ENCODE peak calls at places on chromosomes 7 and 10, in five cellular contexts. S, F, U, Q and L are unnamed samples.

GRCh38 chr10:59562126-59562525 is 147.5 kb downstream of the SLC16A9 start:
- DNase-seq in S (no peak), F (no peak), U (no peak), Q (no peak), L (no peak)

GRCh38 chr7:73521636-73522080 is 435 bp downstream of the BAZ1B start:
- DNase-seq in S (no peak), F (no peak), U (peak), Q (peak), L (no peak)

GRCh38 chr7:83648464-83649241 is at the start of gene SEMA3E:
- DNase-seq in S (no peak), F (peak), U (peak), Q (no peak), L (peak)

GRCh38 chr10:11345224-11346054 is 266.0 kb downstream of the USP6NL start:
- DNase-seq in S (no peak), F (peak), U (no peak), Q (no peak), L (no peak)

GRCh38 chr10:85789125-85789524 is 577.5 kb downstream of the GRID1 start:
- DNase-seq in S (no peak), F (no peak), U (no peak), Q (no peak), L (no peak)

GRCh38 chr7:78530351-78530750 is 731.8 kb downstream of the PHTF2 start:
- DNase-seq in S (no peak), F (no peak), U (peak), Q (no peak), L (no peak)

GRCh38 chr7:21914671-21915070 is 31.0 kb downstream of the CDCA7L start:
- DNase-seq in S (no peak), F (no peak), U (no peak), Q (no peak), L (no peak)

GRCh38 chr7:97573065-97573464 is 158.8 kb upstream of the TAC1 start:
- DNase-seq in S (no peak), F (no peak), U (no peak), Q (no peak), L (no peak)

GRCh38 chr7:133782470-133782869 is 344.7 kb upstream of the LRGUK start:
- DNase-seq in S (no peak), F (no peak), U (no peak), Q (no peak), L (no peak)